ENCODE peak calls at places on chromosomes 5 and 9, in nine cellular contexts. One of them, this sample, is unnamed.
A peak's percentile ranks its signal among the peaks of the same experiment; 100 is the strongest.

GRCh38 chr9:36398745-36399144 is 1.3 kb downstream of the RNF38 start:
- DNase-seq in uterus: no peak
- DNase-seq in upper lobe of right lung: no peak
- DNase-seq in PC-9: no peak
- DNase-seq in A549: no peak
- DNase-seq in keratinocyte: no peak
- DNase-seq in lung: no peak
- DNase-seq in PC-3: no peak
- DNase-seq in sigmoid colon: no peak
- DNase-seq in this sample: no peak

GRCh38 chr9:22204240-22204639 is 195.1 kb upstream of the CDKN2B start:
- DNase-seq in PC-9: no peak
- DNase-seq in sigmoid colon: no peak
- DNase-seq in upper lobe of right lung: no peak
- DNase-seq in lung: no peak
- DNase-seq in keratinocyte: no peak
- DNase-seq in A549: no peak
- DNase-seq in PC-3: no peak
- DNase-seq in uterus: no peak
- DNase-seq in this sample: no peak

GRCh38 chr9:119365291-119366027 is 3.8 kb downstream of the BRINP1 start:
- DNase-seq in lung: no peak
- DNase-seq in uterus: no peak
- DNase-seq in A549: peak; percentile 32
- DNase-seq in sigmoid colon: no peak
- DNase-seq in PC-9: no peak
- DNase-seq in upper lobe of right lung: no peak
- DNase-seq in PC-3: peak; percentile 4
- DNase-seq in keratinocyte: no peak
- DNase-seq in this sample: no peak

GRCh38 chr5:154390096-154390495 is 55.7 kb upstream of the SAP30L start:
- DNase-seq in lung: no peak
- DNase-seq in A549: no peak
- DNase-seq in PC-9: no peak
- DNase-seq in keratinocyte: no peak
- DNase-seq in upper lobe of right lung: no peak
- DNase-seq in PC-3: no peak
- DNase-seq in uterus: no peak
- DNase-seq in sigmoid colon: no peak
- DNase-seq in this sample: no peak

GRCh38 chr5:57724836-57725235 is 242.2 kb upstream of the ACTBL2 start:
- DNase-seq in uterus: no peak
- DNase-seq in lung: no peak
- DNase-seq in keratinocyte: peak; percentile 45
- DNase-seq in sigmoid colon: no peak
- DNase-seq in PC-9: no peak
- DNase-seq in A549: no peak
- DNase-seq in PC-3: peak; percentile 51
- DNase-seq in upper lobe of right lung: no peak
- DNase-seq in this sample: no peak

GRCh38 chr9:73156593-73157187 is 5.0 kb downstream of the ANXA1 start:
- DNase-seq in keratinocyte: no peak
- DNase-seq in A549: no peak
- DNase-seq in lung: no peak
- DNase-seq in sigmoid colon: no peak
- DNase-seq in PC-9: no peak
- DNase-seq in upper lobe of right lung: no peak
- DNase-seq in uterus: no peak
- DNase-seq in PC-3: no peak
- DNase-seq in this sample: no peak

GRCh38 chr5:27727254-27727653 is 688.9 kb upstream of the CDH9 start:
- DNase-seq in upper lobe of right lung: no peak
- DNase-seq in sigmoid colon: no peak
- DNase-seq in PC-3: no peak
- DNase-seq in lung: no peak
- DNase-seq in keratinocyte: no peak
- DNase-seq in uterus: no peak
- DNase-seq in PC-9: no peak
- DNase-seq in A549: no peak
- DNase-seq in this sample: no peak

GRCh38 chr9:13269589-13270452 is 9.7 kb downstream of the MPDZ start:
- DNase-seq in uterus: no peak
- DNase-seq in upper lobe of right lung: no peak
- DNase-seq in PC-9: no peak
- DNase-seq in PC-3: no peak
- DNase-seq in keratinocyte: no peak
- DNase-seq in lung: no peak
- DNase-seq in sigmoid colon: no peak
- DNase-seq in A549: no peak
- DNase-seq in this sample: no peak

GRCh38 chr5:572398-573019 is 39.6 kb upstream of the CEP72 start:
- DNase-seq in sigmoid colon: peak; percentile 18
- DNase-seq in A549: no peak
- DNase-seq in PC-3: no peak
- DNase-seq in PC-9: no peak
- DNase-seq in lung: no peak
- DNase-seq in keratinocyte: no peak
- DNase-seq in uterus: no peak
- DNase-seq in upper lobe of right lung: no peak
- DNase-seq in this sample: no peak

GRCh38 chr5:138972836-138973235 is 97.7 kb upstream of the LRRTM2 start:
- DNase-seq in A549: no peak
- DNase-seq in upper lobe of right lung: no peak
- DNase-seq in sigmoid colon: no peak
- DNase-seq in PC-9: no peak
- DNase-seq in uterus: no peak
- DNase-seq in lung: no peak
- DNase-seq in keratinocyte: no peak
- DNase-seq in PC-3: no peak
- DNase-seq in this sample: no peak

GRCh38 chr5:19608434-19608833 is 379.6 kb downstream of the CDH18 start:
- DNase-seq in upper lobe of right lung: no peak
- DNase-seq in A549: peak; percentile 12
- DNase-seq in PC-3: peak; percentile 58
- DNase-seq in PC-9: no peak
- DNase-seq in uterus: no peak
- DNase-seq in keratinocyte: no peak
- DNase-seq in sigmoid colon: no peak
- DNase-seq in lung: no peak
- DNase-seq in this sample: no peak

GRCh38 chr5:5270958-5271605 is 131.0 kb downstream of the ADAMTS16 start:
- DNase-seq in A549: peak; percentile 88
- DNase-seq in sigmoid colon: peak; percentile 79
- DNase-seq in lung: peak; percentile 79
- DNase-seq in uterus: peak; percentile 69
- DNase-seq in PC-9: peak; percentile 97
- DNase-seq in upper lobe of right lung: peak; percentile 84
- DNase-seq in PC-3: peak; percentile 96
- DNase-seq in keratinocyte: peak; percentile 53
- DNase-seq in this sample: no peak

GRCh38 chr9:129182625-129183494 is 4.8 kb upstream of the IER5L start:
- DNase-seq in uterus: no peak
- DNase-seq in keratinocyte: no peak
- DNase-seq in lung: no peak
- DNase-seq in PC-3: peak; percentile 6
- DNase-seq in upper lobe of right lung: no peak
- DNase-seq in sigmoid colon: no peak
- DNase-seq in A549: peak; percentile 71
- DNase-seq in PC-9: no peak
- DNase-seq in this sample: no peak

GRCh38 chr9:128372188-128372641 is 1.0 kb downstream of the URM1 start:
- DNase-seq in upper lobe of right lung: no peak
- DNase-seq in keratinocyte: no peak
- DNase-seq in PC-3: peak; percentile 21
- DNase-seq in lung: no peak
- DNase-seq in sigmoid colon: no peak
- DNase-seq in PC-9: no peak
- DNase-seq in A549: no peak
- DNase-seq in uterus: no peak
- DNase-seq in this sample: no peak

GRCh38 chr5:126484248-126484647 is 61.0 kb downstream of the GRAMD2B start:
- DNase-seq in lung: no peak
- DNase-seq in PC-3: no peak
- DNase-seq in keratinocyte: no peak
- DNase-seq in sigmoid colon: no peak
- DNase-seq in A549: no peak
- DNase-seq in uterus: no peak
- DNase-seq in PC-9: no peak
- DNase-seq in upper lobe of right lung: no peak
- DNase-seq in this sample: no peak

DNA sequence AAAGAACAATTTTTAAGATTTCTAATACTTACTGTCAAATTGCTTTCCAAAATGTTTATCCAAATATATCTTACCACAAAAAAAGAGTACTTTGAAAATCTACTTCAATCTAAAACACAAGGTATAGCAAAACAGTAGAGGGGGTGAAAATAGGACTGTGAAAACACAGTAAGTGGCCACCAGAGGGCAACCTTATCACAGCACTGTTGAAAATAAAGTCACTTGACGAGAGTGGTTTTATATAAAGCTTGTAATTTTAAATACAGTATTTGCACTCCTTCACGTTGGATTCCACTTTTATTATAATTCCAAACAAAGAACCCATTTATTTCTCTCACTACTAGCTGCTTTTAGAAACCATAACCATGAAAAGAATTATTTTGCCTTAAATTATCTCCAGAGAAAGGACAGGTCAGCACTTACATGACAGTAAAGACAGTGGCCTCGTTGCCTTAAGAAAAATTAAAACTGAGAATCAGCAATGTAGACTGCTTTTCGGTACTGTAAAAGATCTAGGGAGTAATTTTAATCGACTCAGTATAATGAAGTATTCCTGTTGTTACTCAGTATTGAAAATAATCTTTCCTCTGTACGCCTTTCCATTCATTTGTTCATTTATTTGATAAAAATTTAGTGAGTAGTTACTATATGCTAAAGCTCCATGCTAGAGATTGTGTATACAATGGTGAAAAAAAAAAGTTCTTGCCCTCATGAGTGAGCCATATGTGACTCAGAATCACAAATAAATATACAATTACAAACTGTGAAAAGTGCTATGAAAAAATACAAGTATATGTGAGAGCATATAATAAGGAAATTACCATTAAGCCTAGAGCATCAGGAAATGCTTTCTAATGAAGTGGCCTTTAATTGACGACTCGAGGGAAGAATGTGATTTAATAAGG is 40.0 kb upstream of the CDK5RAP2 start:
- DNase-seq in keratinocyte: no peak
- DNase-seq in PC-3: peak; percentile 75
- DNase-seq in uterus: peak; percentile 39
- DNase-seq in upper lobe of right lung: no peak
- DNase-seq in lung: peak; percentile 48
- DNase-seq in sigmoid colon: no peak
- DNase-seq in A549: peak; percentile 77
- DNase-seq in PC-9: peak; percentile 49
- DNase-seq in this sample: peak; percentile 59
- TF ChIP-seq CTCF in keratinocyte: peak; percentile 73
- TF ChIP-seq CTCF in PC-3: peak; percentile 87
- TF ChIP-seq CTCF in uterus: peak; percentile 71
- TF ChIP-seq CTCF in upper lobe of right lung: peak; percentile 84
- TF ChIP-seq CTCF in lung: peak; percentile 80
- TF ChIP-seq CTCF in sigmoid colon: peak; percentile 36
- TF ChIP-seq CTCF in A549: peak; percentile 96
- TF ChIP-seq CTCF in PC-9: peak; percentile 89
- TF ChIP-seq CTCF in this sample: peak; percentile 98

DNA sequence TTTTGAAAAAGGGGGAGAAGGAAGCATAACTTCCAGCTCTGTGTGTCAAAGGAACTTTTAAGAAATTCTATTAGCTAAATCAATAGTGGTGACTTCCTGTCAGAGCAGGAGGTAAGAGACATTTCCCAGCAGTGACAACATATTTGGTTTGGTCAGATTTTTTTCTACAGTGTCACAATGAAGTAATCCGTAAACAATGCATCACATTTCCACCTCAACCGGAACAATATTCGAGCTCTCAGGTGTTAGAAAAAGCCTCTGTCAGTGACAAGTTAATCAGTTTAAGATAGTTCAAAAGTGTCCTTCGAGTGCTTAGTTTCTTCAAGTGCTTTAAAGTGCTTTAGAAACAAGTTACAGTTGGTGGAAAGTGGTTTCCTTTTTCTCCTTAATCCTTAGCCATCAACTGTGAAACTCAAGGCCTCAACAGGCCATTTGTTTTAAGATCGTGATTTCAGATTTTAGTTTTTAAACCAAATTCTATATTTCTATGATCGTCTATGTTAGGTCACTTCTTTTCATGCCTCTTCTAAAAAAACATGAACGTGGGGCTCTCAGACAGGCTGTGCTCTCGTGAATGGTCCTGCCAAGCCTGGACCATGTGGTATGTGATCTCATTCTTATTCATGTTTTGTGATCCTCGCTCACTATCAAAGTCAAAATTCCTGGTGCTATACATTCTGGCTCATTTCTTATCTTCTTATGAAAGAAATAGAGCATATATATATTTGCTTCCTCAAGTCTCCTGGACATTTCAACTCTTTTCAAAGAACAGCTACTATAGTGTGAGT is 181.9 kb upstream of the HMHB1 start:
- DNase-seq in upper lobe of right lung: no peak
- DNase-seq in A549: peak; percentile 58
- DNase-seq in uterus: no peak
- DNase-seq in PC-3: peak; percentile 65
- DNase-seq in keratinocyte: no peak
- DNase-seq in lung: no peak
- DNase-seq in PC-9: peak; percentile 90
- DNase-seq in sigmoid colon: no peak
- DNase-seq in this sample: no peak
- H3K4me3 ChIP-seq in upper lobe of right lung: no peak overlapping the region
- H3K4me3 ChIP-seq in A549: no peak overlapping the region
- H3K4me3 ChIP-seq in uterus: no peak overlapping the region
- H3K4me3 ChIP-seq in PC-3: peak overlapping the region; percentile 33
- H3K4me3 ChIP-seq in keratinocyte: no peak overlapping the region
- H3K4me3 ChIP-seq in lung: no peak overlapping the region
- H3K4me3 ChIP-seq in PC-9: no peak overlapping the region
- H3K4me3 ChIP-seq in sigmoid colon: no peak overlapping the region
- H3K4me3 ChIP-seq in this sample: no peak overlapping the region

GRCh38 chr9:106111039-106111740 is 416.8 kb downstream of the TMEM38B start:
- DNase-seq in PC-3: no peak
- DNase-seq in sigmoid colon: no peak
- DNase-seq in keratinocyte: no peak
- DNase-seq in A549: no peak
- DNase-seq in lung: no peak
- DNase-seq in PC-9: no peak
- DNase-seq in uterus: no peak
- DNase-seq in upper lobe of right lung: no peak
- DNase-seq in this sample: no peak
- H3K4me1 ChIP-seq in PC-3: no peaks in the 10 kb centered on the region
- H3K4me1 ChIP-seq in sigmoid colon: no peaks in the 10 kb centered on the region
- H3K4me1 ChIP-seq in keratinocyte: peaks cover 19% of the 10 kb centered on the region
- H3K4me1 ChIP-seq in A549: no peaks in the 10 kb centered on the region
- H3K4me1 ChIP-seq in lung: no peaks in the 10 kb centered on the region
- H3K4me1 ChIP-seq in PC-9: no peaks in the 10 kb centered on the region
- H3K4me1 ChIP-seq in uterus: no peaks in the 10 kb centered on the region
- H3K4me1 ChIP-seq in upper lobe of right lung: no peaks in the 10 kb centered on the region
- H3K4me1 ChIP-seq in this sample: no peaks in the 10 kb centered on the region

DNA sequence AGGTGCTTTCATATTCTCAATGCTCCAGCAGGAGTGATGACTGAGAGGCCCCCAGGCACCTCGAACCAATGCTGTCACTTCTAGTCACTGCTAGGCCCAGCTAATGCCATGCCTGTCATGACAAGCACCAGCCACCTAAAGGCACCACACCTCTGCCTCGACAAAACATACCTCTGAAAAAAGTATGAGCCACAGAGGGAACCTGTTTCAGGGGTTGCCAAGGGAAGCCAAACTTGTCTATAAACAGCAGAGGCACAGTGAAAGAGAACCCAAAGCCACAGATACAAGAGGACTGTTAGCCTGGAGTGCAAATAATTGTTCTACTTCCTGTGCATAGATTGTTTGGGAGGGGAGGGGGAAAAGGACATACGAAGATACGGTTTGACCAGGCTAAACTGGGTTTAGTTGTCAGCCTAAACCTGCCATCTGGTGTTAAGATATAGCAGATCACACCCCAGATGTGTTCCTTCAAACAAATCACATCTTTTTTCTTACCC is 45.9 kb downstream of the BNC2 start:
- DNase-seq in upper lobe of right lung: no peak
- DNase-seq in PC-3: peak; percentile 54
- DNase-seq in uterus: no peak
- DNase-seq in lung: no peak
- DNase-seq in sigmoid colon: no peak
- DNase-seq in A549: peak; percentile 51
- DNase-seq in keratinocyte: peak; percentile 49
- DNase-seq in PC-9: peak; percentile 36
- DNase-seq in this sample: no peak
- TF ChIP-seq CTCF in upper lobe of right lung: no peak
- TF ChIP-seq CTCF in PC-3: peak; percentile 36
- TF ChIP-seq CTCF in uterus: no peak
- TF ChIP-seq CTCF in lung: no peak
- TF ChIP-seq CTCF in sigmoid colon: no peak
- TF ChIP-seq CTCF in A549: peak; percentile 23
- TF ChIP-seq CTCF in keratinocyte: no peak
- TF ChIP-seq CTCF in PC-9: no peak
- TF ChIP-seq CTCF in this sample: no peak